ENCODE peak calls at places on chromosomes 1 and 21, in seven cellular contexts. G is G401, H is neural progenitor cell, Z is T-helper 2 cell, M is H7, L is brain microvascular endothelial cell, Q is hippocampal formation. N is an unnamed sample.
A peak's percentile ranks its signal among the peaks of the same experiment; 100 is the strongest.

GRCh38 chr1:162206749-162207635 is 137.5 kb downstream of the NOS1AP start:
- DNase-seq in Q (no peak), Z (no peak), L (no peak), H (no peak), M (peak; percentile 14), G (no peak), N (no peak)

GRCh38 chr1:2990376-2991115 is 30.7 kb upstream of the ACTRT2 start:
- DNase-seq in M (no peak), Q (no peak), G (no peak), L (no peak), Z (no peak), H (no peak), N (no peak)

GRCh38 chr1:43545686-43546387 is 15.2 kb downstream of the PTPRF start:
- DNase-seq in G (no peak), Q (peak; percentile 82), H (peak; percentile 97), L (peak; percentile 25), M (peak; percentile 98), Z (peak; percentile 17), N (peak; percentile 59)

GRCh38 chr1:92958203-92958970 is 2.9 kb downstream of the DIPK1A start:
- DNase-seq in Z (no peak), H (no peak), G (no peak), Q (no peak), M (no peak), L (no peak), N (no peak)

GRCh38 chr1:154824356-154825069 is 45.6 kb downstream of the KCNN3 start:
- DNase-seq in G (no peak), H (no peak), M (no peak), Z (no peak), Q (no peak), L (no peak), N (no peak)

GRCh38 chr1:67679691-67680090 is 5.3 kb upstream of the GADD45A start:
- DNase-seq in L (peak; percentile 63), H (no peak), Z (no peak), Q (no peak), G (no peak), M (no peak), N (no peak)

GRCh38 chr1:161792740-161793139 is 26.6 kb downstream of the ATF6 start:
- DNase-seq in Z (peak; percentile 95), H (peak; percentile 38), Q (no peak), L (peak; percentile 70), G (peak; percentile 61), M (peak; percentile 13), N (peak; percentile 50)

GRCh38 chr1:83520797-83521196 is 478.1 kb downstream of the TTLL7 start:
- DNase-seq in M (no peak), Z (peak; percentile 5), Q (no peak), L (no peak), H (no peak), G (no peak), N (no peak)

GRCh38 chr1:11817192-11817591 is 11.2 kb downstream of the CLCN6 start:
- DNase-seq in Z (no peak), L (no peak), H (no peak), G (no peak), Q (no peak), M (no peak), N (no peak)

GRCh38 chr1:168287237-168287664 is 6.6 kb downstream of the TBX19 start:
- DNase-seq in L (peak; percentile 27), Q (no peak), Z (peak; percentile 73), M (no peak), G (no peak), H (no peak), N (no peak)

GRCh38 chr1:215957692-215958091 is 390.6 kb downstream of the KCTD3 start:
- DNase-seq in M (peak; percentile 7), H (peak; percentile 34), Z (no peak), Q (no peak), G (no peak), L (no peak), N (no peak)

GRCh38 chr1:171455967-171456366 is 29.4 kb upstream of the PRRC2C start:
- DNase-seq in M (no peak), L (no peak), Q (no peak), Z (no peak), H (no peak), G (no peak), N (no peak)

GRCh38 chr21:45304161-45304830 is 16.6 kb upstream of the POFUT2 start:
- DNase-seq in Z (no peak), M (no peak), H (no peak), Q (no peak), L (no peak), G (no peak), N (no peak)

GRCh38 chr21:45001134-45002095 is 61.6 kb downstream of the SLX9 start:
- DNase-seq in G (peak; percentile 80), H (no peak), Q (peak; percentile 24), Z (no peak), L (no peak), M (no peak), N (no peak)

GRCh38 chr1:228457017-228457395 is 30.2 kb upstream of the RNF187 start:
- DNase-seq in G (no peak), Z (no peak), H (no peak), M (no peak), L (no peak), Q (no peak), N (no peak)

GRCh38 chr1:230986976-230987375 is 8.1 kb downstream of the ARV1 start:
- DNase-seq in Z (no peak), G (no peak), L (peak; percentile 83), H (no peak), M (no peak), Q (no peak), N (no peak)

GRCh38 chr1:6523566-6523965 is 30.7 kb downstream of the NOL9 start:
- DNase-seq in H (peak; percentile 64), Q (no peak), L (no peak), M (peak; percentile 89), Z (no peak), G (peak; percentile 83), N (peak; percentile 57)

GRCh38 chr1:168465942-168466702 is 77.7 kb downstream of the XCL2 start:
- DNase-seq in Z (peak; percentile 84), L (no peak), H (no peak), M (no peak), G (peak; percentile 19), Q (no peak), N (no peak)

GRCh38 chr1:159959451-159959850 is 5.4 kb upstream of the SLAMF9 start:
- DNase-seq in Z (no peak), M (no peak), H (no peak), Q (no peak), L (no peak), G (no peak), N (no peak)

N was measured in D341Med.